ENCODE peak calls at places on chromosomes 7 and 10, in four cellular contexts. J, C, H and A are unnamed samples.

GRCh38 chr7:5494683-5495561 is 71.3 kb upstream of the TNRC18 start:
- DNase-seq in H (peak; percentile 78), J (peak; percentile 84), C (peak; percentile 72), A (peak; percentile 82)

GRCh38 chr10:67211680-67212079 is 285.8 kb downstream of the LRRTM3 start:
- DNase-seq in J (no peak), C (no peak), H (no peak), A (no peak)

GRCh38 chr10:132624847-132625839 is 87.6 kb downstream of the INPP5A start:
- DNase-seq in J (peak; percentile 27), H (peak; percentile 9), C (no peak), A (no peak)

GRCh38 chr10:71516890-71517289 is 120.2 kb downstream of the CDH23 start:
- DNase-seq in H (no peak), C (no peak), J (no peak), A (peak; percentile 20)

GRCh38 chr7:26910221-26910620 is 45.8 kb upstream of the SKAP2 start:
- DNase-seq in H (no peak), C (peak; percentile 56), J (peak; percentile 59), A (no peak)

GRCh38 chr7:40199076-40199802 is 64.4 kb downstream of the SUGCT start:
- DNase-seq in H (no peak), C (peak; percentile 51), J (no peak), A (no peak)

GRCh38 chr10:81886939-81887338 is 11.9 kb downstream of the NRG3 start:
- DNase-seq in C (no peak), J (no peak), H (no peak), A (no peak)

GRCh38 chr7:1317654-1318450 is 85.2 kb downstream of the UNCX start:
- DNase-seq in C (no peak), J (no peak), H (no peak), A (no peak)

GRCh38 chr7:134936893-134937520 is 49.3 kb upstream of the AGBL3 start:
- DNase-seq in C (no peak), J (no peak), H (no peak), A (no peak)

GRCh38 chr10:103837370-103838094 is 17.8 kb downstream of the SH3PXD2A start:
- DNase-seq in C (no peak), H (no peak), J (no peak), A (no peak)

GRCh38 chr10:58856508-58857240 is 319.8 kb upstream of the PHYHIPL start:
- DNase-seq in C (no peak), J (no peak), H (peak; percentile 69), A (peak; percentile 91)

GRCh38 chr10:78623577-78624215 is 445.1 kb upstream of the ZMIZ1 start:
- DNase-seq in H (peak; percentile 35), C (peak; percentile 11), J (no peak), A (peak; percentile 58)
- H3K27ac ChIP-seq in H (peak overlapping the region; percentile 46), C (no peak overlapping the region), J (no peak overlapping the region), A (peak overlapping the region; percentile 26)

GRCh38 chr7:44109991-44110390 is 5.8 kb downstream of the AEBP1 start:
- DNase-seq in H (no peak), C (no peak), J (no peak), A (no peak)
- TF ChIP-seq POLR2A in H (no peak), C (no peak), J (no peak), A (no peak)

GRCh38 chr10:122020202-122020601 is 31.2 kb downstream of the TACC2 start:
- DNase-seq in H (no peak), C (no peak), J (no peak), A (no peak)
- H3K27ac ChIP-seq in H (peak overlapping the region; percentile 60), C (no peak overlapping the region), J (no peak overlapping the region), A (peak overlapping the region; percentile 97)

DNA sequence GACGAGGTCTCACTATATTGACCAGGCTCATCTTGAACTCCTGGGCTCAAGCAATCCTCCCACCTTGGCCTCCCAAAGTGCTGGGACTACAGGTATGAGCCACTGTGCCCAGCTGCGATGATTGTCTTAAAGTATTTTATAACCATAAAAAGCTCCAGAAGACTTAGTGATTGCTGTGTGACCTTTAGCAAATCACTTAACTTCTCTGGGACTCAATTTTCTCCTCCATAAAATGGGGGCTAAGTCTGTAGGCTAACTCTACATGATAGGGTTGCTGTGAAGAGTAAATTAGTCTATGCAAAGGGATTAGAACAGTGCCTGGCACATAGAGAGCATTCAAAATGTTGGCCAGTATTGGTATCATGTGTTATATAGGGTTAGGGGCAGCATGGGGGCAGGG is 42.8 kb downstream of the PPIF start:
- DNase-seq in H (no peak), C (no peak), J (no peak), A (no peak)
- TF ChIP-seq POLR2A in H (no peak), C (no peak), J (no peak), A (no peak)

GRCh38 chr10:97185326-97186058 is at the start of gene SLIT1:
- DNase-seq in C (no peak), J (no peak), H (no peak), A (peak; percentile 12)
- H3K27ac ChIP-seq in C (no peak within 1 kb of the TSS), J (no peak within 1 kb of the TSS), H (no peak within 1 kb of the TSS), A (no peak within 1 kb of the TSS)

DNA sequence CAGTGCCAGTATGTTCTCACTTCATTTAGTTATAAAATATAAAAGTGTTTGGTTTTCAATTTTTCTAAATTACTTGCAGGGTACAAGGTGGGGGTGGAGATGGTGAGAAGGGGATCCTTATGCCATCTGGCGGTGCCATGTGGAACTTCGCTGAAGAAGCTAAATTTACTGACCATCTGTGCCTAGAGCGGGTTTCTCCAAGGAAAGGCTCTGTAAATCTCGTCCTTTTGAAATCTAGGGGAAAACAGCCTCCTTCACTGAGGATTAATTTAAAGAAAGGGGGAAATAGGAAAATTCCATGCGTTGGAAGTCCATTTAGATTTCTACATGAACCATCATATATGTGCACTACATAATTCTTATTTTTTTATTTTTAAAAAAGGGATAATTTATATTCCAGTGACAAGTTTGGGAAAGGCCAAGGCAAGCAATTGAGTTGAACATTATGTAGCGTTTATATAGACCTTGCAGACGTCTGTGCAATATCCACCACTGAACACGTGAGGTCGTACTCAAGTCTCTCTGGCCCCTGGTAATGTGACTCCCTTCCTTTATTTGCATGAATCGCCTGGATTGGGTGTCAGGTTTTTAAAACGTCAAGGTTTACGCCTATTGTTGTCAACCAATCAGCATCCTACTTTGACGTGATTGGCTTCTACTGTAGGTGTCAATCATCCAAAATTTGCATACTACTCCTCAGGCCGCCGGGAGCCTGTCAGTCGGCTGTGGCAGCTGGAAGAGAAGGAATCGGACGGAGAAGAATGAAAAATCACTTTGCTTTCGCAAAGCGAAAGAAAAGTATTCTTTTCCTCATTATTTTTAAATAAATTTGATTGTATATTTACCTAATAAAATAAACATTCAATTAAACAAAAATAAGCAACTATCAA is 297.1 kb upstream of the NFE2L3 start:
- DNase-seq in C (peak; percentile 99), J (peak; percentile 36), H (no peak), A (no peak)
- TF ChIP-seq POLR2A in C (peak; percentile 81), J (no peak), H (no peak), A (peak; percentile 42)